ENCODE peak calls at places on chromosomes 1 and 21, in four cellular contexts. B is small intestine; D is CD8-positive, alpha-beta memory T cell; J is left ventricle myocardium inferior. R is an unnamed sample.
A peak's percentile ranks its signal among the peaks of the same experiment; 100 is the strongest.

GRCh38 chr21:38917045-38917774 is 111.5 kb downstream of the ETS2 start:
- DNase-seq in B (no peak), D (no peak), J (no peak), R (peak; percentile 11)

GRCh38 chr1:85611856-85612255 is 31.3 kb downstream of the CCN1 start:
- DNase-seq in B (no peak), D (no peak), J (no peak), R (no peak)

GRCh38 chr1:156862602-156863599 is 2.2 kb downstream of the NTRK1 start:
- DNase-seq in B (no peak), D (no peak), J (no peak), R (no peak)

GRCh38 chr1:42419449-42419848 is 36.4 kb downstream of the ZMYND12 start:
- DNase-seq in B (no peak), D (no peak), J (peak; percentile 75), R (peak; percentile 22)

GRCh38 chr1:228351850-228352249 is 54.8 kb downstream of the TRIM11 start:
- DNase-seq in B (no peak), D (no peak), J (peak; percentile 10), R (no peak)

GRCh38 chr1:205916541-205916940 is 26.7 kb downstream of the SLC26A9 start:
- DNase-seq in B (no peak), D (no peak), J (no peak), R (no peak)

GRCh38 chr1:236747311-236747956 is 47.7 kb upstream of the MTR start:
- DNase-seq in B (no peak), D (no peak), J (no peak), R (no peak)

GRCh38 chr1:27292111-27292510 is 29.9 kb upstream of the TMEM222 start:
- DNase-seq in B (peak; percentile 37), D (no peak), J (no peak), R (no peak)

GRCh38 chr1:196584703-196585102 is 23.5 kb downstream of the KCNT2 start:
- DNase-seq in B (peak; percentile 57), D (no peak), J (no peak), R (no peak)

GRCh38 chr21:16264314-16264713 is 534.5 kb downstream of the USP25 start:
- DNase-seq in B (no peak), D (no peak), J (no peak), R (no peak)

GRCh38 chr1:171610385-171610784 is 11.7 kb upstream of the MYOCOS start:
- DNase-seq in B (no peak), D (no peak), J (no peak), R (no peak)

GRCh38 chr1:63073530-63074306 is 248.6 kb upstream of the FOXD3 start:
- DNase-seq in B (peak; percentile 75), D (no peak), J (no peak), R (no peak)

GRCh38 chr1:9279172-9279840 is 13.4 kb upstream of the SPSB1 start:
- DNase-seq in B (peak; percentile 83), D (no peak), J (no peak), R (peak; percentile 83)

GRCh38 chr1:79848316-79848715 is 841.8 kb upstream of the ADGRL4 start:
- DNase-seq in B (no peak), D (no peak), J (no peak), R (no peak)

GRCh38 chr1:5651496-5651895 is 340.7 kb downstream of the NPHP4 start:
- DNase-seq in B (no peak), D (no peak), J (no peak), R (no peak)

GRCh38 chr1:221437924-221438323 is 304.0 kb downstream of the DUSP10 start:
- DNase-seq in B (no peak), D (no peak), J (no peak), R (no peak)

GRCh38 chr1:16973215-16973614 is 7.2 kb downstream of the MFAP2 start:
- DNase-seq in B (no peak), D (no peak), J (no peak), R (no peak)

GRCh38 chr1:15762546-15762945 is 4.0 kb downstream of the FBLIM1 start:
- DNase-seq in B (no peak), D (no peak), J (no peak), R (no peak)

GRCh38 chr1:155076371-155076770 is 2.3 kb upstream of the EFNA3 start:
- DNase-seq in B (no peak), D (no peak), J (no peak), R (no peak)

GRCh38 chr1:99531578-99532570 is 114.0 kb upstream of the PALMD start:
- DNase-seq in B (no peak), D (no peak), J (no peak), R (no peak)

GRCh38 chr1:238281418-238281817 is 390.7 kb upstream of the ZP4 start:
- DNase-seq in B (no peak), D (no peak), J (no peak), R (no peak)

GRCh38 chr1:153253693-153254092 is 5.8 kb upstream of the LORICRIN start:
- DNase-seq in B (no peak), D (no peak), J (no peak), R (no peak)

GRCh38 chr1:92441316-92442311 is 45.1 kb downstream of the GFI1 start:
- DNase-seq in B (peak; percentile 80), D (no peak), J (no peak), R (peak; percentile 68)

GRCh38 chr1:218339267-218339831 is 5.8 kb upstream of the TGFB2 start:
- DNase-seq in B (peak; percentile 31), D (no peak), J (no peak), R (no peak)

GRCh38 chr1:89832481-89833127 is 11.8 kb downstream of the LRRC8D start:
- DNase-seq in B (no peak), D (no peak), J (no peak), R (no peak)

GRCh38 chr1:12540580-12541273 is 77.3 kb downstream of the DHRS3 start:
- DNase-seq in B (no peak), D (no peak), J (no peak), R (no peak)

DNA sequence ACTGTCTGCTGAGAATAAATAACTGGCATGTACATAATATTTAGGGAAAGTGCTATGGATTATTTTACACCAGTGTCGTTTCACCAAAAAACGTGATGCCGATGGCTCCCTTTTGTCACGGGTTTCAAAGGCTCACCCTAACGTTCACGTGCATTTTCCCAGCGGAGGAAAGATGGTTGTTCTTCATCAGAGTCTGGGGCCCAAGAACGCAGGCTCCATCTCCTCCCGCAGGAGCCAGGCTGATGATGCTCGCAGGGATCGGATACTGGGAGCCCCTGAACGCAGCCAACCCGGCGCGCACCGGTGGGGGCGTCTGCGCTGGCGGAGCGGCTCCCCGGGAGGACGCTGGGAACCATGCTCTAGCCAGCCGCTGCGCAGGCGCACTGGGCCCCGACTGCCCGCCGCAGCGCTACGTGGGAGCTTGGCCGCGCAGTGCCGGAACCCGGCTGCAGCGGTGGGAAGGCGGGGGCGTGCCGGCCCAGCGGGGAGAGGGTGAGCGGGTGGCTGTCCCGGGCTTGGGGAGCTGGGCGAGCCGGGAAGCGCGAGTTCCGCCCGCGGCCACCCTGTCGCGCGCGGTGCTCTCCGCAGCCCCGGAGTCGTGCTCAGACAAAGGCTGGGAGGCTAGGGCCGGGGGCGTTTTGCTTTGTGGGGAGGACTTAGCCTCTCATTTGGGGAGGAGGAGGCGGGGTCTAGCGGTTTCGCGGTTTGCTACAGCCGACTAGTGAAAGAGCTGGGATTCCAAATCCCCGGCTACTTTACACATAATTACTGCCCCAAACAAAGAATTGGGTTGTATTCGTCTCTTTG is at the start of gene ZFP69B:
- DNase-seq in B (peak; percentile 80), D (peak; percentile 85), J (peak; percentile 93), R (peak; percentile 93)
- H3K27ac ChIP-seq in B (no peak within 1 kb of the TSS), D (peak within 1 kb of the TSS; percentile 68), J (peak within 1 kb of the TSS; percentile 86), R (peak within 1 kb of the TSS; percentile 83)

DNA sequence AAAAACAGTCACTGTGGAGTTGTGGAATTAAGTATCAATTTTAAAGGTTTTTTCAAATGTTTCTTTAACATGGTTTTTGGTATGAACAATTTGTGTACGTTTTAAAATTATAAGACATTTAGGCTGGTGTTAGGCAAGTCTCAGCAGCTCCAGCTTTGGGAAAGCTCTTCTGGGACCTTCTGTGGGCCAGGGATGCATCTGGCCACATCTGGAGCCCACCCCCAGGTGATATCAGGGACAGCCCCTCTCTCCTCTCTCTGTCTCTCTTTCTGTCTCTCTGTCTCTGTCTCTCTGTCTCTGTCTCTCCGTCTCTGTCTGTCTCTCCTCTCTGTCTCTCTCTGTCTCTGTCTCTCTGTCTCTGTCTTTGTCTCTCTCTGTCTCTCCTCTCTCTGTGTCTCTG is 1.3 kb upstream of the COL6A1 start:
- DNase-seq in B (no peak), D (no peak), J (no peak), R (no peak)
- H3K4me1 ChIP-seq in B (no peaks in the 10 kb centered on the region), D (peaks cover 11% of the 10 kb centered on the region), J (peaks cover 70% of the 10 kb centered on the region), R (peaks cover 9% of the 10 kb centered on the region)

GRCh38 chr1:112033422-112034120 is 44.1 kb upstream of the KCND3 start:
- DNase-seq in B (no peak), D (no peak), J (no peak), R (no peak)

GRCh38 chr1:112034277-112034676 is 44.8 kb upstream of the KCND3 start:
- DNase-seq in B (no peak), D (no peak), J (no peak), R (no peak)
- H3K27ac ChIP-seq in B (no peak overlapping the region), D (no peak overlapping the region), J (no peak overlapping the region), R (no peak overlapping the region)

GRCh38 chr1:234970371-234970730 is 158.3 kb downstream of the TOMM20 start:
- DNase-seq in B (no peak), D (no peak), J (no peak), R (no peak)

GRCh38 chr1:234970731-234971476 is 157.7 kb downstream of the TOMM20 start:
- DNase-seq in B (no peak), D (no peak), J (peak; percentile 78), R (peak; percentile 67)

GRCh38 chr1:234971586-234972297 is 156.9 kb downstream of the TOMM20 start:
- DNase-seq in B (no peak), D (no peak), J (no peak), R (no peak)

GRCh38 chr1:234973426-234974250 is 155.0 kb downstream of the TOMM20 start:
- DNase-seq in B (peak; percentile 91), D (no peak), J (no peak), R (no peak)

GRCh38 chr1:234972411-234973191 is 156.0 kb downstream of the TOMM20 start:
- DNase-seq in B (no peak), D (peak; percentile 41), J (no peak), R (no peak)
- H3K4me1 ChIP-seq in B (peaks cover 14% of the 10 kb centered on the region), D (peaks cover 31% of the 10 kb centered on the region), J (peaks cover 42% of the 10 kb centered on the region), R (peaks cover 77% of the 10 kb centered on the region)

GRCh38 chr1:204391629-204392028 is 20.0 kb downstream of the PPP1R15B start:
- DNase-seq in B (no peak), D (no peak), J (no peak), R (no peak)

GRCh38 chr1:204396015-204396583 is 15.5 kb downstream of the PPP1R15B start:
- DNase-seq in B (no peak), D (no peak), J (no peak), R (no peak)

DNA sequence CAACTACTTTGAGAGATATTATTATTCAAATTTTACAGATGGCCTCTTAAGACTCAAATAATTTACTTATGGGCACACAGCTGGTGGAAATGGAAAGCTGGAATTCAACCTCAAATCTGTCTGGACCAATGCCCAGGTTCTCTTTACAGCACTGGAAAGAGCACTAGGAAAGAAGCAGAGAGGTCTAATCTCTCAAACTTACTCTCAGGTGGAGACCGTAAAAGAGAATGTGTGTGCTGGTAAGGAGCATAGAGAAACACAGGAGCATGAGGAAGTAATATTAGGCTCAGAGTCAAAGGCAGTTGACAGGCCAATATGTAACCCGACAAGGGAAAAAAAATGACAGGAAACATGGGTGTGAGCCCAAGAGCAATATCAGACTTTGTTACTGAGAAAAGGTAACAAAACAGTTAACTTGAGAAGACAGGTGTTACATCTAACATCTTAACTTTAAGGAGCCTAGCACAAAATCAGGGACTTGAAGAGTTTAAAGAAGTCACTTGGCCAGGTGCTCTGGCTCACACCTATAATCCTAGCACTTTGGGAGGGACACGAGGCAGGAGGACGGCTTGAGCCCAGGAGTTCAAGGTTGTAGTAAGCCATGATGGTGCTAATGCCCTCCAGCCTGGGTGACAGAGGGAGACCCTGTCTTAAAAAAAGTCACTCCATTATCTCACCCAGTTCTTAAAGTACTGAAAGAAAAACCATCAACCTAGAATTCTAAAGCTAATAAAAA is 20.7 kb downstream of the PPP1R15B start:
- DNase-seq in B (peak; percentile 60), D (no peak), J (no peak), R (no peak)
- H3K27ac ChIP-seq in B (no peak overlapping the region), D (no peak overlapping the region), J (no peak overlapping the region), R (peak overlapping the region; percentile 52)

R was measured in transverse colon.